ENCODE peak calls at places on chromosomes 4 and X, in four cellular contexts. J is coronary artery, V is esophagus squamous epithelium, U is MCF 10A. P is an unnamed sample.

GRCh38 chrX:123425471-123425870 is 241.4 kb downstream of the GRIA3 start:
- DNase-seq in U (peak; percentile 9), V (no peak), J (no peak), P (no peak)

GRCh38 chrX:1462596-1463251 is 10.0 kb upstream of the ASMTL start:
- DNase-seq in J (peak; percentile 62), V (no peak), U (peak; percentile 60), P (no peak)

GRCh38 chrX:47112316-47112954 is 32.1 kb downstream of the NDUFB11 start:
- DNase-seq in U (no peak), V (no peak), J (no peak), P (no peak)

GRCh38 chr4:80407246-80407645 is 71.7 kb downstream of the CFAP299 start:
- DNase-seq in J (no peak), U (peak; percentile 4), V (no peak), P (no peak)

GRCh38 chr4:137125011-137125410 is 407.3 kb downstream of the PCDH18 start:
- DNase-seq in V (no peak), J (no peak), U (peak; percentile 60), P (no peak)

GRCh38 chr4:77151246-77151645 is 5.8 kb upstream of the CCNG2 start:
- DNase-seq in J (no peak), U (no peak), V (no peak), P (no peak)

GRCh38 chrX:74351760-74352159 is 47.8 kb downstream of the ZCCHC13 start:
- DNase-seq in U (no peak), V (no peak), J (no peak), P (no peak)

GRCh38 chr4:140046573-140046972 is 107.4 kb downstream of the MAML3 start:
- DNase-seq in J (no peak), U (no peak), V (no peak), P (no peak)

GRCh38 chrX:9983463-9983862 is 16.3 kb downstream of the CLDN34 start:
- DNase-seq in J (no peak), U (no peak), V (no peak), P (no peak)

GRCh38 chrX:34612036-34612435 is 45.0 kb downstream of the TMEM47 start:
- DNase-seq in U (peak; percentile 55), V (no peak), J (no peak), P (no peak)

GRCh38 chr4:158164849-158165248 is 8.0 kb downstream of the GASK1B start:
- DNase-seq in J (no peak), U (no peak), V (no peak), P (no peak)

GRCh38 chr4:142311916-142312315 is 534.2 kb downstream of the INPP4B start:
- DNase-seq in J (no peak), U (no peak), V (no peak), P (no peak)

GRCh38 chrX:39406799-39407198 is 605.5 kb downstream of the MID1IP1 start:
- DNase-seq in V (no peak), J (no peak), U (no peak), P (no peak)

GRCh38 chrX:154779261-154779660 is 16.6 kb downstream of the DKC1 start:
- DNase-seq in U (no peak), J (no peak), V (no peak), P (no peak)

GRCh38 chr4:15656038-15656470 is 897 bp upstream of the FBXL5 start:
- DNase-seq in J (peak; percentile 75), U (no peak), V (no peak), P (no peak)

GRCh38 chrX:8820910-8821527 is 19.8 kb upstream of the FAM9A start:
- DNase-seq in U (no peak), J (no peak), V (no peak), P (no peak)

GRCh38 chr4:73998040-73999011 is at the start of gene CXCL5:
- DNase-seq in V (no peak), U (no peak), J (no peak), P (no peak)
- TF ChIP-seq CTCF in V (no peak), U (no peak), J (no peak), P (no peak)

GRCh38 chr4:66252291-66252690 is 582.0 kb upstream of the EPHA5 start:
- DNase-seq in J (no peak), V (no peak), U (peak; percentile 6), P (no peak)
- TF ChIP-seq CTCF in J (no peak), V (no peak), U (no peak), P (no peak)

GRCh38 chr4:109675843-109676242 is 27.4 kb downstream of the CASP6 start:
- DNase-seq in V (no peak), J (no peak), U (no peak), P (no peak)

GRCh38 chr4:109672173-109672572 is 31.1 kb downstream of the CASP6 start:
- DNase-seq in J (no peak), V (no peak), U (no peak), P (no peak)

GRCh38 chr4:109671350-109671749 is 31.9 kb downstream of the CASP6 start:
- DNase-seq in J (no peak), U (no peak), V (no peak), P (no peak)

GRCh38 chr4:109675181-109675580 is 28.1 kb downstream of the CASP6 start:
- DNase-seq in U (no peak), J (no peak), V (no peak), P (no peak)

GRCh38 chr4:109673303-109673702 is 29.9 kb downstream of the CASP6 start:
- DNase-seq in U (no peak), J (no peak), V (no peak), P (no peak)
- TF ChIP-seq CTCF in U (no peak), J (no peak), V (no peak), P (no peak)

DNA sequence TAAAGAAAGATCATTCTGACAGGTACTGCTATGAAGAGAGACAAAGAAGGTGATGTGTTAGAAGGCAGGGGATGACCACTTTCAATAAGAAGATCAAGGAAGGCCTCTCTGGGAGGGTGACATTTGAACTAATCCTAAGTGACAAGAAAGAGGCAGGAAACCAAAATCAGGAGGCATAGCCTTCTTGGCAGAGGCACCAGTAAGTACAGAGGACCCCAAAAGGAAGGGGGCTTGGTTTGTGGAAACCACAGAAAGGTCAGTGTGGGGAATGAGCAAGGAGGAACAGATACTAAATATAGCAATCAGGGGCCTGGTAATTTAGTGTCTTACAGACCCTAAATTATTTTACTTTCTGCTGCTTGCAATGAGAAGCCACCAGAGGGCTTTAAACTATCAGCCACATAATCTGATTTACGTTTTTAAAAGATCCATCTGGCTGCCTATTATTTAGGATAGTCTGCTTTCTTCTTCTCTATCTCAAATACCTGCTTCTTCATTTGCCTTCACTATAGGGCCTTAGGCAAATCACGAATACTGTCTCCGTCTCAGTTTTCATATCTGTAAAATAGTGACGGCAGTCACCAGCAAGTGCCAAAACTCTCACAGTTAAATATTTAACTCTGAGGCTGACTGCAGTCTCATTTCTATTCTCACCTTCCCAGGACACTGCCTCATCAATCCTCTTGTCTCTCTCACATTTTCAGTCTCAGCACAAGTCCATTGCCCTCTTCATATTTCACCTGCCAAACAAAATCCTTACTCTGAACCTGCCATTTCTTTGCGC is 16.7 kb downstream of the NR3C2 start:
- DNase-seq in J (no peak), U (no peak), V (no peak), P (no peak)
- TF ChIP-seq CTCF in J (no peak), U (peak; percentile 9), V (no peak), P (no peak)

GRCh38 chr4:176635372-176636261 is 157.1 kb downstream of the VEGFC start:
- DNase-seq in U (peak; percentile 92), J (no peak), V (no peak), P (no peak)
- TF ChIP-seq CTCF in U (peak; percentile 18), J (no peak), V (no peak), P (no peak)

GRCh38 chr4:128565565-128566186 is 243.8 kb upstream of the JADE1 start:
- DNase-seq in J (no peak), V (no peak), U (peak; percentile 61), P (peak; percentile 31)
- TF ChIP-seq CTCF in J (no peak), V (no peak), U (peak; percentile 59), P (no peak)

DNA sequence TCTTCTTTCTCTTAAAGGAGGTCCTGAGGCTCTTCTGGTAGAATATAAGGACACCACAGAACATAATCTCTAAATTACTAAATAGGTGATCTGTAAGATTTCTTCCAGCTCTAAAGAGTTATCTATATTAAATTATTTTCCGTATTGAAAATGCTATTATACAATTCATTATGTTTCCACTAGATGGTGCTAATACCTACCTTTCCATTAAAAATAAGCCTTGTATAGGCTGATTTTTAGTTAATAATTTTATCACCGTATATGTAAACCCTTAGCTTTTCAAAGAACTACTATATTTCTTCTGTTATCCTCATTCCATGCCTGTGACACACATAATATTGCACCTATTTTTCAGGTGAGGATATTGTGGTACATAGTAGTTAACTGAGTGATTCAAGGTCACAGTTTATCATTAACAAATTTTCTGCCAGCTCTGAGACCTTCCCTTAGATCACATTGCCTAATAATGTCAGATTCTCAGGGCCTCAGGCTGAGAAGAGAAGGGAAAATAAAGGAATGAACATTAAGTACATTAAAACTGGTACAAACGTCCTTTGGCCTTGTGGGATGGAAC is 138.8 kb downstream of the TEX11 start:
- DNase-seq in J (no peak), U (peak; percentile 16), V (no peak), P (no peak)
- TF ChIP-seq CTCF in J (no peak), U (peak; percentile 47), V (no peak), P (no peak)

DNA sequence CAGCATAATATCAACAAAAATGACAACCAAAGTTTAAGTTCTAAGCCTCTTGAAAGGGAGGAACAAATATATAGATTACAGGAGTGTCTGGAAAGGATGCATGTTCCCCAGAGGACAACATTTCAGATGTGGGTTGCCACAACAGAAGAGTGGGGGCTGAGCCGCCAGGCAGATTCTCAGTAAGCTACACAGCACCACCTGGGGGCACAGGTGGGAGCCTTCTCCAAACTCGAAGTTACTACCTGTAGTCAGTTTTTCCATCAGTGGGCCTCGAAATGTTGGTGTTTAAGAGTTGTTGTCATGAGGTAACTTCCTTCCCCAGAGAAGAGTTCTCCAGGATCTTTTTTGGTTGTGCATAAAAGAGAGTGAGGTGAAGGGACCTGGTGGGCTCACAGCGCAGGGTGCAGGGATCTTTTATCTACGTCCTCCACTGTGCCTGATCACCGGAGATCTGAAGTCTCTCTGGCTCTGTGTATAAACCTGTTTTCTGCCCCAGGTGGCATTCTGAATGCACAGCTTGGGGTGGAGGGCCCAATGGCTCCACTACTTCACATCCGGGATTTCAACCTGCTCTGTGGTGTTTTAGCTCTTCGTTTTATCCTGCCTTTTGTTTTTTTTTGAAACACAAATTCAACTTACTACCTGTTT is 58.4 kb upstream of the STS start:
- DNase-seq in J (no peak), U (peak; percentile 5), V (no peak), P (no peak)
- TF ChIP-seq CTCF in J (no peak), U (no peak), V (no peak), P (no peak)

GRCh38 chr4:102868782-102869568 is at the start of gene CISD2:
- DNase-seq in U (peak; percentile 95), J (peak; percentile 95), V (peak; percentile 66), P (peak; percentile 59)
- TF ChIP-seq CTCF in U (no peak), J (no peak), V (no peak), P (no peak)

DNA sequence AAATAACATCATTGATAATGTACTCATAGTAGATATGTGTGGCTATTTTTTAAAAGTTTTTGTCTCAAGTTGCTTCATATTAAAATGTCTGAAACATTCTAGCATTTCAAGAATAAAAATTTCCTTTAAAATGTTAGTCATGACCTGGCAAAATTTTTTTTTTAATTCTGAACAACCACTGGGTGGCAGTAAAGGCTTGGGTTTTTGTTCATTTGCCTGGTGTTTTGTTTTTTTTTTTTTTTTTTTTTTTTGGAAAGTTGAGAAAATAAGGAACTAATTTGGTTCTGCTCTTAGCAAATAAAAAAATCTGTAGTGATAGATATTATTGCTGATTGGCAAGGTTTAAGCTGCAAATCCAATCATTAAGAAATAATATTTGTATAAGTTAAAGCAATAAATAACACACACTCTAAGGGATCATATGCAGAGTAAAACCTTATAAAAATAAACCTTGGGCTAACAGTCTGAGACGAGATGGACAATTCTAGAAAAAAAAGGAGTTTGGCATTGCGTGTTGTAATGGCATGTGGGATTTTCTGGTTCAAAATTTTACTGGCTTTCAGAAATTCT is 81.4 kb downstream of the CEP44 start:
- DNase-seq in U (peak; percentile 54), J (no peak), V (no peak), P (no peak)
- TF ChIP-seq CTCF in U (peak; percentile 41), J (no peak), V (no peak), P (no peak)